ENCODE peak calls at places on chromosomes 6 and 20, in nine cellular contexts. S, R, N, H, M, X, J, G and T are unnamed samples.

GRCh38 chr6:33452496-33452895 is 1.9 kb upstream of the ZBTB9 start:
- DNase-seq in S (no peak), R (no peak), N (no peak), H (no peak), M (no peak), X (no peak), J (no peak), G (no peak), T (no peak)

GRCh38 chr6:119207973-119208725 is 129.7 kb upstream of the FAM184A start:
- DNase-seq in S (peak; percentile 50), R (peak; percentile 67), N (no peak), H (no peak), M (peak; percentile 90), X (no peak), J (no peak), G (no peak), T (no peak)

GRCh38 chr6:152244998-152245630 is 392.0 kb downstream of the SYNE1 start:
- DNase-seq in S (no peak), R (peak; percentile 38), N (no peak), H (no peak), M (peak; percentile 14), X (no peak), J (no peak), G (no peak), T (no peak)

GRCh38 chr6:112269165-112269564 is 14.8 kb upstream of the LAMA4 start:
- DNase-seq in S (no peak), R (peak; percentile 64), N (no peak), H (no peak), M (no peak), X (no peak), J (no peak), G (no peak), T (no peak)

GRCh38 chr20:12997128-12997655 is 11.6 kb upstream of the SPTLC3 start:
- DNase-seq in S (no peak), R (no peak), N (no peak), H (no peak), M (no peak), X (no peak), J (no peak), G (no peak), T (no peak)

GRCh38 chr20:57751411-57751810 is 41.6 kb upstream of the PMEPA1 start:
- DNase-seq in S (no peak), R (no peak), N (no peak), H (no peak), M (no peak), X (no peak), J (no peak), G (no peak), T (no peak)

GRCh38 chr20:19078448-19079373 is 133.7 kb upstream of the SLC24A3 start:
- DNase-seq in S (no peak), R (no peak), N (no peak), H (no peak), M (no peak), X (no peak), J (no peak), G (no peak), T (no peak)

GRCh38 chr6:113648698-113649097 is 208.4 kb upstream of the MARCKS start:
- DNase-seq in S (no peak), R (no peak), N (no peak), H (no peak), M (no peak), X (no peak), J (no peak), G (no peak), T (no peak)

GRCh38 chr20:37209661-37210314 is 30.4 kb upstream of the MROH8 start:
- DNase-seq in S (no peak), R (no peak), N (no peak), H (no peak), M (no peak), X (no peak), J (no peak), G (no peak), T (no peak)

GRCh38 chr20:3744806-3745685 is 12.6 kb downstream of the HSPA12B start:
- DNase-seq in S (no peak), R (no peak), N (peak; percentile 95), H (no peak), M (no peak), X (peak; percentile 69), J (peak; percentile 70), G (peak; percentile 50), T (no peak)

GRCh38 chr6:101011165-101011564 is 130.0 kb upstream of the ASCC3 start:
- DNase-seq in S (no peak), R (no peak), N (no peak), H (no peak), M (no peak), X (no peak), J (peak; percentile 46), G (no peak), T (no peak)

GRCh38 chr20:59176812-59177211 is 13.2 kb downstream of the ZNF831 start:
- DNase-seq in S (no peak), R (no peak), N (no peak), H (no peak), M (no peak), X (no peak), J (no peak), G (no peak), T (no peak)

GRCh38 chr6:145406733-145407256 is 328.5 kb downstream of the EPM2A start:
- DNase-seq in S (no peak), R (no peak), N (no peak), H (no peak), M (no peak), X (no peak), J (no peak), G (no peak), T (no peak)

GRCh38 chr20:5119435-5120188 is at the start of gene PCNA:
- DNase-seq in S (peak; percentile 83), R (peak; percentile 97), N (peak; percentile 96), H (peak; percentile 96), M (peak; percentile 96), X (peak; percentile 89), J (peak; percentile 91), G (peak; percentile 95), T (peak; percentile 93)

GRCh38 chr6:40587240-40588069 is at the start of gene LRFN2:
- DNase-seq in S (peak; percentile 8), R (peak; percentile 64), N (peak; percentile 16), H (peak; percentile 79), M (peak; percentile 61), X (peak; percentile 89), J (no peak), G (peak; percentile 75), T (peak; percentile 49)

GRCh38 chr6:154909821-154910220 is 85.3 kb upstream of the TIAM2 start:
- DNase-seq in S (no peak), R (peak; percentile 77), N (no peak), H (no peak), M (peak; percentile 27), X (peak; percentile 18), J (no peak), G (no peak), T (no peak)

GRCh38 chr6:101489456-101489855 is 95.9 kb downstream of the GRIK2 start:
- DNase-seq in S (no peak), R (no peak), N (no peak), H (no peak), M (no peak), X (no peak), J (no peak), G (no peak), T (no peak)

GRCh38 chr20:63129991-63130653 is 85.8 kb downstream of the YTHDF1 start:
- DNase-seq in S (no peak), R (no peak), N (no peak), H (no peak), M (no peak), X (no peak), J (no peak), G (no peak), T (no peak)

GRCh38 chr20:62524486-62524885 is 48.7 kb upstream of the GATA5 start:
- DNase-seq in S (no peak), R (peak; percentile 1), N (peak; percentile 39), H (no peak), M (peak; percentile 8), X (no peak), J (no peak), G (no peak), T (no peak)

DNA sequence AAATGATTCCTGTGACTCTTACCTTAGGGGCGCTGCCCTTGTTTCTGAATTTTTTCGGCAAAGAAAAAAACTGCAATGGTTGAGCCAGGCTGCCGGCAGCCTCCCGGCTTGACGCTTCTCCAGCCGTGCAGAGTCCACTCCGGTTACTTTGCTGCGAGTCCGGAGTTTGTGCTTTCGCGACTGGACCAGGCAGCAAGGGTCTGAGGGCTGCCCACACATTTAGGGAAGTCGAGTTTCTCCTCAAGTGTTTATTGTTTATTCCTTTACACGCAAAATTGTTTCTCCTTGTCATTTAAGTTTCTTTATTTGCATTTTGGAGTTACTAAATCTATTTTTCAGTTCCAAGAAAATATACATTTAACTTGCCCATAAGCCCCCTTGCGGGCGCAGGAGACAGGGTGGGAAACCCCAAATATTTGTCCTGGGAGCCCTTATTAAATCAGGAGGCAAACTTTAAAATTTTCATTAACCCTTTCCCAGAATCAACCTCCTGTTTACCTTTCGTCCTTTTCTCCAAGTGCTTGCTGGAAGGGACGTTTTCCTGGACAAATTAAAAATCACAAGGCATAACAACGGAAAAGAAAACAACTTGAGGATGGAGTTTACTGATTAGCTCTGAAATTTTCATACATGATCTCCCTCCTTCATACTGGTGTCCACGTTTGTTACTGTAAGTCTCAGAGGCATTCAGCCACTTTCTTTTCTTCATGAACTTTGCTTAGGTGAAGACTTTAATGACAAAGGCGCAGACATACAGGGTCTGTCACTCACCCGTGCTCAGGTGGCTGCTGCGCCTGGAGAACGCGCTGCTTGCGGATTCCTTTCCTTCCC is 1.7 kb upstream of the PDE10A start:
- DNase-seq in S (no peak), R (no peak), N (no peak), H (no peak), M (no peak), X (no peak), J (no peak), G (no peak), T (no peak)
- TF ChIP-seq CTCF in S (no peak), R (no peak), N (no peak), H (no peak), M (no peak), X (peak; percentile 45), J (no peak), G (peak; percentile 16), T (no peak)

GRCh38 chr6:158752613-158753012 is 66.6 kb downstream of the EZR start:
- DNase-seq in S (no peak), R (peak; percentile 45), N (no peak), H (peak; percentile 23), M (peak; percentile 43), X (no peak), J (peak; percentile 29), G (no peak), T (no peak)
- TF ChIP-seq CTCF in S (peak; percentile 23), R (peak; percentile 27), N (no peak), H (no peak), M (peak; percentile 34), X (no peak), J (no peak), G (no peak), T (no peak)

GRCh38 chr6:140441256-140441655 is 1066.8 kb upstream of the CITED2 start:
- DNase-seq in S (no peak), R (peak; percentile 94), N (peak; percentile 47), H (no peak), M (peak; percentile 67), X (peak; percentile 49), J (no peak), G (peak; percentile 46), T (peak; percentile 77)
- TF ChIP-seq CTCF in S (peak; percentile 21), R (peak; percentile 64), N (peak; percentile 59), H (peak; percentile 32), M (peak; percentile 42), X (peak; percentile 71), J (peak; percentile 30), G (peak; percentile 30), T (peak; percentile 67)

DNA sequence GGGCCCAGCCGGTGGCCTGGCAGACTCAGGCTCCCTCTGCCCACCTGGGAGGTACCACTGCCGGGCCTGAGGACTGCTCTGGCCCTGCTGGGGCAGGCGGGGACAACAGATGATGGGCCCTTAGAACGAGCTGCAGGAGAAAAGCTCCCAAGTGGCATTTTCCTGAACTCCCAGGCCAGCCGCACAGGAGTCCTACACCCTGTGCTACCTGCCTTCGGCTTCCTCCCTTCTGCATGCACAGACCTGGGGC is 41.3 kb downstream of the DSTN start:
- DNase-seq in S (no peak), R (no peak), N (no peak), H (no peak), M (no peak), X (no peak), J (no peak), G (no peak), T (no peak)
- TF ChIP-seq CTCF in S (no peak), R (no peak), N (no peak), H (peak; percentile 46), M (no peak), X (no peak), J (no peak), G (no peak), T (no peak)